ENCODE peak calls at places on chromosome 18, in six cellular contexts. One of them, this sample, is unnamed.

GRCh38 chr18:12278765-12279682 is 24.9 kb downstream of the CIDEA start:
- DNase-seq in GM12878: no peak
- DNase-seq in H1: peak; percentile 78
- DNase-seq in SK-N-SH: no peak
- DNase-seq in K562: no peak
- DNase-seq in HepG2: peak; percentile 74
- DNase-seq in this sample: no peak

GRCh38 chr18:26215247-26215970 is 10.8 kb upstream of the TAF4B start:
- DNase-seq in GM12878: peak; percentile 71
- DNase-seq in H1: no peak
- DNase-seq in SK-N-SH: no peak
- DNase-seq in K562: no peak
- DNase-seq in HepG2: no peak
- DNase-seq in this sample: no peak

GRCh38 chr18:5986257-5986909 is 91.1 kb upstream of the TMEM200C start:
- DNase-seq in GM12878: no peak
- DNase-seq in H1: no peak
- DNase-seq in SK-N-SH: no peak
- DNase-seq in K562: no peak
- DNase-seq in HepG2: no peak
- DNase-seq in this sample: no peak

GRCh38 chr18:76572517-76573247 is 77.6 kb upstream of the ZNF516 start:
- DNase-seq in GM12878: no peak
- DNase-seq in H1: peak; percentile 33
- DNase-seq in SK-N-SH: no peak
- DNase-seq in K562: no peak
- DNase-seq in HepG2: peak; percentile 34
- DNase-seq in this sample: no peak

GRCh38 chr18:616380-616995 is 19.7 kb downstream of the CLUL1 start:
- DNase-seq in GM12878: no peak
- DNase-seq in H1: no peak
- DNase-seq in SK-N-SH: peak; percentile 44
- DNase-seq in K562: peak; percentile 58
- DNase-seq in HepG2: peak; percentile 35
- DNase-seq in this sample: peak; percentile 35

GRCh38 chr18:55283309-55283708 is 304.7 kb downstream of the TCF4 start:
- DNase-seq in GM12878: no peak
- DNase-seq in H1: no peak
- DNase-seq in SK-N-SH: no peak
- DNase-seq in K562: no peak
- DNase-seq in HepG2: no peak
- DNase-seq in this sample: no peak

GRCh38 chr18:76619342-76620315 is 124.6 kb upstream of the ZNF516 start:
- DNase-seq in GM12878: no peak
- DNase-seq in H1: peak; percentile 77
- DNase-seq in SK-N-SH: no peak
- DNase-seq in K562: no peak
- DNase-seq in HepG2: no peak
- DNase-seq in this sample: no peak

GRCh38 chr18:903703-904102 is 968 bp upstream of the ADCYAP1 start:
- DNase-seq in GM12878: no peak
- DNase-seq in H1: peak; percentile 88
- DNase-seq in SK-N-SH: no peak
- DNase-seq in K562: peak; percentile 69
- DNase-seq in HepG2: no peak
- DNase-seq in this sample: no peak

GRCh38 chr18:47191956-47192355 is 15.8 kb upstream of the IER3IP1 start:
- DNase-seq in GM12878: no peak
- DNase-seq in H1: no peak
- DNase-seq in SK-N-SH: no peak
- DNase-seq in K562: no peak
- DNase-seq in HepG2: peak; percentile 32
- DNase-seq in this sample: no peak

GRCh38 chr18:73365018-73365417 is 497.2 kb upstream of the NETO1 start:
- DNase-seq in GM12878: no peak
- DNase-seq in H1: no peak
- DNase-seq in SK-N-SH: no peak
- DNase-seq in K562: no peak
- DNase-seq in HepG2: no peak
- DNase-seq in this sample: no peak

GRCh38 chr18:79796531-79797390 is 977 bp upstream of the KCNG2 start:
- DNase-seq in GM12878: no peak
- DNase-seq in H1: no peak
- DNase-seq in SK-N-SH: no peak
- DNase-seq in K562: no peak
- DNase-seq in HepG2: no peak
- DNase-seq in this sample: no peak

GRCh38 chr18:35376742-35377695 is at the start of gene ZNF396:
- DNase-seq in GM12878: no peak
- DNase-seq in H1: peak; percentile 93
- DNase-seq in SK-N-SH: peak; percentile 89
- DNase-seq in K562: peak; percentile 85
- DNase-seq in HepG2: peak; percentile 52
- DNase-seq in this sample: peak; percentile 23

GRCh38 chr18:72823345-72823744 is 44.4 kb downstream of the NETO1 start:
- DNase-seq in GM12878: no peak
- DNase-seq in H1: no peak
- DNase-seq in SK-N-SH: no peak
- DNase-seq in K562: no peak
- DNase-seq in HepG2: no peak
- DNase-seq in this sample: no peak

GRCh38 chr18:12783524-12783923 is 80.7 kb downstream of the PSMG2 start:
- DNase-seq in GM12878: no peak
- DNase-seq in H1: no peak
- DNase-seq in SK-N-SH: no peak
- DNase-seq in K562: no peak
- DNase-seq in HepG2: peak; percentile 39
- DNase-seq in this sample: no peak

GRCh38 chr18:35581555-35582309 is at the start of gene GALNT1:
- DNase-seq in GM12878: no peak
- DNase-seq in H1: peak; percentile 57
- DNase-seq in SK-N-SH: peak; percentile 81
- DNase-seq in K562: peak; percentile 74
- DNase-seq in HepG2: no peak
- DNase-seq in this sample: no peak

GRCh38 chr18:59419386-59419785 is 60.3 kb upstream of the LMAN1 start:
- DNase-seq in GM12878: no peak
- DNase-seq in H1: no peak
- DNase-seq in SK-N-SH: no peak
- DNase-seq in K562: no peak
- DNase-seq in HepG2: no peak
- DNase-seq in this sample: no peak

GRCh38 chr18:68679531-68679930 is 35.4 kb downstream of the TMX3 start:
- DNase-seq in GM12878: no peak
- DNase-seq in H1: no peak
- DNase-seq in SK-N-SH: no peak
- DNase-seq in K562: no peak
- DNase-seq in HepG2: no peak
- DNase-seq in this sample: no peak

GRCh38 chr18:29147944-29148343 is 971.0 kb upstream of the CDH2 start:
- DNase-seq in GM12878: no peak
- DNase-seq in H1: no peak
- DNase-seq in SK-N-SH: no peak
- DNase-seq in K562: no peak
- DNase-seq in HepG2: no peak
- DNase-seq in this sample: no peak

GRCh38 chr18:56034954-56035353 is 447.0 kb upstream of the TCF4 start:
- DNase-seq in GM12878: no peak
- DNase-seq in H1: no peak
- DNase-seq in SK-N-SH: no peak
- DNase-seq in K562: no peak
- DNase-seq in HepG2: no peak
- DNase-seq in this sample: no peak

GRCh38 chr18:26617151-26617554 is 68.8 kb upstream of the KCTD1 start:
- DNase-seq in GM12878: no peak
- DNase-seq in H1: no peak
- DNase-seq in SK-N-SH: no peak
- DNase-seq in K562: no peak
- DNase-seq in HepG2: peak; percentile 25
- DNase-seq in this sample: peak; percentile 47

GRCh38 chr18:60549338-60549960 is 176.9 kb upstream of the MC4R start:
- DNase-seq in GM12878: no peak
- DNase-seq in H1: no peak
- DNase-seq in SK-N-SH: peak; percentile 43
- DNase-seq in K562: peak; percentile 9
- DNase-seq in HepG2: peak; percentile 44
- DNase-seq in this sample: peak; percentile 66

GRCh38 chr18:6601241-6601640 is 128.3 kb upstream of the ARHGAP28 start:
- DNase-seq in GM12878: no peak
- DNase-seq in H1: no peak
- DNase-seq in SK-N-SH: no peak
- DNase-seq in K562: no peak
- DNase-seq in HepG2: no peak
- DNase-seq in this sample: no peak

GRCh38 chr18:9876867-9877654 is 8.7 kb upstream of the TXNDC2 start:
- DNase-seq in GM12878: no peak
- DNase-seq in H1: no peak
- DNase-seq in SK-N-SH: peak; percentile 20
- DNase-seq in K562: peak; percentile 80
- DNase-seq in HepG2: peak; percentile 30
- DNase-seq in this sample: peak; percentile 40

GRCh38 chr18:62877448-62878221 is 162.3 kb downstream of the PHLPP1 start:
- DNase-seq in GM12878: no peak
- DNase-seq in H1: no peak
- DNase-seq in SK-N-SH: no peak
- DNase-seq in K562: no peak
- DNase-seq in HepG2: peak; percentile 30
- DNase-seq in this sample: no peak

GRCh38 chr18:45266023-45266422 is 349.3 kb upstream of the SLC14A2 start:
- DNase-seq in GM12878: no peak
- DNase-seq in H1: no peak
- DNase-seq in SK-N-SH: no peak
- DNase-seq in K562: no peak
- DNase-seq in HepG2: no peak
- DNase-seq in this sample: no peak
- TF ChIP-seq SIN3A in GM12878: no peak
- TF ChIP-seq SIN3A in H1: no peak
- TF ChIP-seq SIN3A in SK-N-SH: no peak
- TF ChIP-seq SIN3A in K562: no peak
- TF ChIP-seq SIN3A in HepG2: no peak
- TF ChIP-seq SIN3A in this sample: no peak

GRCh38 chr18:48641981-48642380 is 103.2 kb downstream of the CTIF start:
- DNase-seq in GM12878: no peak
- DNase-seq in H1: no peak
- DNase-seq in SK-N-SH: no peak
- DNase-seq in K562: no peak
- DNase-seq in HepG2: no peak
- DNase-seq in this sample: no peak

GRCh38 chr18:48645427-48646002 is 106.7 kb downstream of the CTIF start:
- DNase-seq in GM12878: no peak
- DNase-seq in H1: no peak
- DNase-seq in SK-N-SH: no peak
- DNase-seq in K562: no peak
- DNase-seq in HepG2: no peak
- DNase-seq in this sample: no peak

GRCh38 chr18:48644029-48644428 is 105.2 kb downstream of the CTIF start:
- DNase-seq in GM12878: no peak
- DNase-seq in H1: no peak
- DNase-seq in SK-N-SH: no peak
- DNase-seq in K562: no peak
- DNase-seq in HepG2: no peak
- DNase-seq in this sample: no peak

GRCh38 chr18:48642503-48642902 is 103.7 kb downstream of the CTIF start:
- DNase-seq in GM12878: no peak
- DNase-seq in H1: no peak
- DNase-seq in SK-N-SH: no peak
- DNase-seq in K562: no peak
- DNase-seq in HepG2: no peak
- DNase-seq in this sample: no peak

GRCh38 chr18:48643262-48643661 is 104.4 kb downstream of the CTIF start:
- DNase-seq in GM12878: no peak
- DNase-seq in H1: no peak
- DNase-seq in SK-N-SH: no peak
- DNase-seq in K562: no peak
- DNase-seq in HepG2: no peak
- DNase-seq in this sample: no peak
- TF ChIP-seq SIN3A in GM12878: no peak
- TF ChIP-seq SIN3A in H1: no peak
- TF ChIP-seq SIN3A in SK-N-SH: no peak
- TF ChIP-seq SIN3A in K562: no peak
- TF ChIP-seq SIN3A in HepG2: no peak
- TF ChIP-seq SIN3A in this sample: no peak

DNA sequence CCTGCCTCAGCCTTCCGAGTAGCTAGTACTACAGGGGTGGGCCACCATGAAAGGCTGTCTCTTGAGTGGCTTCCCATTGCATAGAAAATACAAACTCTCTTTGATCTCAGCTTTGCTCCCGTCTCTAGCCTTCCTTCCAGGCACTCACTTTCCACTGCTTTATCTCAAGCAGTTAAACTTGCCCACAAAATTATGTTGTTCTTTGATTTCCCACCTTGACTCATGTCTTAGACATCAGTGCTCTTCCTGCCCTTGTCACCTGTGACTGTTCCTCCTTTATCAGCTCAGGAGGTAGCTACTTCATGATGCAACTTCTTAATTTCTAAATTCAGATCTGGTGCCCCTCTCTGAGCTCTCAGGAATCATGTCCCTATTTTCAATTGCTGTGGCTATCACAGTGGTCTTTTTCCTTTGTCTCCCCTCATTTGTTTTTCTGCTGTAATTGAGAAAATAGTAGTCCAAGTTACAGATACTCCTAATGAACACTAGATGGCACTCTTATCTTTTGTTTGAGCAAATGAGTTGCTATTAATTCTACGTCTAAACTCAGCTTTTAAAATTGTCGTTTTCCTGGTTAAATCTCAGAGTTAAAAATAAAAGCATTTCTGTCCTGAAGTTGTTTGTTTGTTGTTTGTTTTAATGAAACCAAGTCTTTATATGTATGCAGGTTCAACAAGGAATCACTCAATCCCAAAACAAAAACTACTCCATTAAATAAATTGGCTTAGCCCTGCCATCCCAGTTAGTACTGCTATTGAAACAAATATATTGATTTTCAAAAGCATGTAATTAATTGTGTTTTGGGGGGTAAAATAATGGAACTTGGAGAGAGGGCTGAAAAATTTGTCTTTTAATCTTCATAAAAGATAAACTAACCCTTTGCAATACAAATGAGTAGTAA is 46.9 kb upstream of the GREB1L start:
- DNase-seq in GM12878: no peak
- DNase-seq in H1: no peak
- DNase-seq in SK-N-SH: peak; percentile 29
- DNase-seq in K562: peak; percentile 15
- DNase-seq in HepG2: peak; percentile 24
- DNase-seq in this sample: peak; percentile 79
- TF ChIP-seq SIN3A in GM12878: no peak
- TF ChIP-seq SIN3A in H1: no peak
- TF ChIP-seq SIN3A in SK-N-SH: no peak
- TF ChIP-seq SIN3A in K562: no peak
- TF ChIP-seq SIN3A in HepG2: no peak
- TF ChIP-seq SIN3A in this sample: no peak

DNA sequence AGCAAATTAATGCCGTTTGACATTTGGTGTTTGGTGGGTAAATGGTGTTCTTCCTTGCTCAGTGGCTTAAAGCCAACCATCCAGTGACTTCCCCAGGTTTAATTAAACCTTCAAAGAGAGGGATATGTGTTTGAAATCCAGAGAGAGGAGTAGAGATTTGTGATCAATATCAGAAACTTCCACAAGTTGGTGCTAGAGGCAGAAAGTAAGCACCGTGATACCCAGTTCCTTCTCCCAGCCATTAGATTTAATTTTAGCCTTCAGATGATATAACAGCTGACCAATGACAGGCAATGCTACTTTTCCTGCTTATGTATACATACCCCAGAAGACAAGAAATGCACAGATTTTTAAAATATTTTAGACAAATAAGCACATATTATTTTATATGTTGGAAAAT is 398.5 kb downstream of the CDH2 start:
- DNase-seq in GM12878: no peak
- DNase-seq in H1: no peak
- DNase-seq in SK-N-SH: no peak
- DNase-seq in K562: no peak
- DNase-seq in HepG2: no peak
- DNase-seq in this sample: no peak
- TF ChIP-seq SIN3A in GM12878: no peak
- TF ChIP-seq SIN3A in H1: no peak
- TF ChIP-seq SIN3A in SK-N-SH: no peak
- TF ChIP-seq SIN3A in K562: no peak
- TF ChIP-seq SIN3A in HepG2: no peak
- TF ChIP-seq SIN3A in this sample: no peak

This sample was measured in HCT116.